ENCODE peak calls at places on chromosomes 6 and 20, in five cellular contexts. Y, F, L, E and P are unnamed samples.

GRCh38 chr6:155187096-155187495 is 76.7 kb upstream of the CLDN20 start:
- DNase-seq in L (no peak), E (no peak), F (no peak), Y (no peak), P (no peak)

GRCh38 chr6:4698901-4699659 is 77.1 kb upstream of the CDYL start:
- DNase-seq in F (no peak), Y (no peak), E (no peak), L (no peak), P (no peak)

GRCh38 chr20:48002517-48002970 is 217.3 kb upstream of the SULF2 start:
- DNase-seq in L (peak), Y (no peak), E (no peak), F (no peak), P (no peak)

GRCh38 chr6:46289865-46290264 is 119.1 kb upstream of the ENPP5 start:
- DNase-seq in E (no peak), Y (no peak), F (no peak), L (no peak), P (no peak)

GRCh38 chr6:144957236-144957937 is 672.3 kb downstream of the UTRN start:
- DNase-seq in L (no peak), E (no peak), F (no peak), Y (no peak), P (no peak)

GRCh38 chr20:24661255-24661654 is 191.8 kb downstream of the SYNDIG1 start:
- DNase-seq in Y (no peak), F (no peak), E (no peak), L (no peak), P (no peak)

GRCh38 chr6:148518371-148519156 is 175.9 kb downstream of the SASH1 start:
- DNase-seq in F (no peak), E (no peak), Y (no peak), L (no peak), P (no peak)

GRCh38 chr6:110688661-110689268 is 126.5 kb downstream of the CDK19 start:
- DNase-seq in F (no peak), L (no peak), Y (no peak), E (no peak), P (no peak)

GRCh38 chr6:10465633-10466499 is 51.0 kb upstream of the TFAP2A start:
- DNase-seq in F (peak), E (peak), Y (peak), L (no peak), P (peak)

GRCh38 chr6:5525209-5525608 is 263.9 kb downstream of the FARS2 start:
- DNase-seq in L (no peak), E (no peak), F (no peak), Y (no peak), P (no peak)

GRCh38 chr6:2450546-2450945 is 205.1 kb upstream of the GMDS start:
- DNase-seq in L (no peak), E (no peak), Y (no peak), F (no peak), P (no peak)

GRCh38 chr6:36725581-36725980 is 28.0 kb downstream of the RAB44 start:
- DNase-seq in E (no peak), L (no peak), F (no peak), Y (no peak), P (no peak)

GRCh38 chr6:156205678-156206077 is 571.5 kb upstream of the ARID1B start:
- DNase-seq in L (no peak), E (no peak), Y (no peak), F (no peak), P (no peak)

GRCh38 chr20:884983-885952 is 30.9 kb downstream of the ANGPT4 start:
- DNase-seq in E (no peak), F (peak), Y (no peak), L (no peak), P (peak)
- TF ChIP-seq ZNF274 in E (no peak), F (no peak), Y (no peak), L (no peak), P (no peak)

GRCh38 chr6:82363368-82364086 is at the start of gene TPBG:
- DNase-seq in F (peak), E (peak), Y (peak), L (no peak), P (peak)

GRCh38 chr6:82362868-82363267 is 749 bp upstream of the TPBG start:
- DNase-seq in E (no peak), L (no peak), Y (no peak), F (no peak), P (no peak)

GRCh38 chr6:82365011-82365751 is 1.6 kb downstream of the TPBG start:
- DNase-seq in E (no peak), Y (peak), F (peak), L (no peak), P (no peak)

GRCh38 chr6:82362144-82362543 is 1.5 kb upstream of the TPBG start:
- DNase-seq in L (no peak), F (no peak), Y (no peak), E (no peak), P (no peak)

DNA sequence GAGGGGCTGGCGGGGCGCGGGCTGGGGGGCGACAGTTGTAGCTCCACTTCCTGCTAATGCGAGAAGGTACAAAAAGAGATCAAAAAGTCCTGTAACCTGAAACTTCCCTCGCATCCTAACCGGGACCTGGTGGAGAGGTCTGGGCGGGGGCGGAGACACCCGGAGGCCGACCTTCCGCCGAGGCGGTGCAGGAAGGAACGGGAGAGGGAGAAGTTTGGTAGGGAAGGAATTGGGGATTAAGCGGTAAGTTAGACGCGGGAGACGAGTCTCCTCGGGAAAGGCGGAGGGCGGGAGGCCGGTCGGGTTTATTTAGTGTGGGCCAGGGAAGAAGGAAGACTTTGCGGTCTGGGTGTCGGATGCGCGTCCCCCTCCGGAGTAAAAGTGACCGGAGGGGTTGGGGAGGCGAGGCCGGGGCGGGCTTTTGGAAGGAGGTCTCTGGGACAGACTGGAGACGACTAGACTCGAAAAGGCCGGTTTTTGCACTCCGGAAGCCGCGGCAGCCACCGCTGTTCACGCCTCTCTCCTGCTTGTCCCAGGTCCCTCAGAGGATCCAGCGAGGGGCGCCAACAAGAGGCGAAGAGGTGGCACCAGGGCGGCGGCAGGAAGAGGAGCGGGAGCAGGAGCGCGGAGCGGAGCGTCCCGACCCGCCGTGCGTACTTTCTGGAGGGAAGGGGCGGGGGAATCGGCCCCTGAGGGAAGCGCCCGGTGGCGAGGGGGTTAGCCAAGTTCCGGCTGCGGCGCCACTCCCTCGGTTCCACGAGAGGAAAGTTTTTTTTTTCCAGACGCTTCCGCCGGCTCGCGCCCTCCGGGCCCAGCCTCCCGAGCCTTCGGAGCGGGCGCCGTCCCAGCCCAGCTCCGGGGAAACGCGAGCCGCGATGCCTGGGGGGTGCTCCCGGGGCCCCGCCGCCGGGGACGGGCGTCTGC is 732 bp downstream of the TPBG start:
- DNase-seq in L (no peak), F (peak), E (no peak), Y (peak), P (no peak)
- TF ChIP-seq ZNF274 in L (no peak), F (no peak), E (no peak), Y (no peak), P (no peak)

GRCh38 chr20:53757472-53757913 is 163.9 kb upstream of the ZNF217 start:
- DNase-seq in E (no peak), F (no peak), Y (no peak), L (no peak), P (no peak)
- TF ChIP-seq ZNF274 in E (no peak), F (no peak), Y (no peak), L (no peak), P (no peak)

DNA sequence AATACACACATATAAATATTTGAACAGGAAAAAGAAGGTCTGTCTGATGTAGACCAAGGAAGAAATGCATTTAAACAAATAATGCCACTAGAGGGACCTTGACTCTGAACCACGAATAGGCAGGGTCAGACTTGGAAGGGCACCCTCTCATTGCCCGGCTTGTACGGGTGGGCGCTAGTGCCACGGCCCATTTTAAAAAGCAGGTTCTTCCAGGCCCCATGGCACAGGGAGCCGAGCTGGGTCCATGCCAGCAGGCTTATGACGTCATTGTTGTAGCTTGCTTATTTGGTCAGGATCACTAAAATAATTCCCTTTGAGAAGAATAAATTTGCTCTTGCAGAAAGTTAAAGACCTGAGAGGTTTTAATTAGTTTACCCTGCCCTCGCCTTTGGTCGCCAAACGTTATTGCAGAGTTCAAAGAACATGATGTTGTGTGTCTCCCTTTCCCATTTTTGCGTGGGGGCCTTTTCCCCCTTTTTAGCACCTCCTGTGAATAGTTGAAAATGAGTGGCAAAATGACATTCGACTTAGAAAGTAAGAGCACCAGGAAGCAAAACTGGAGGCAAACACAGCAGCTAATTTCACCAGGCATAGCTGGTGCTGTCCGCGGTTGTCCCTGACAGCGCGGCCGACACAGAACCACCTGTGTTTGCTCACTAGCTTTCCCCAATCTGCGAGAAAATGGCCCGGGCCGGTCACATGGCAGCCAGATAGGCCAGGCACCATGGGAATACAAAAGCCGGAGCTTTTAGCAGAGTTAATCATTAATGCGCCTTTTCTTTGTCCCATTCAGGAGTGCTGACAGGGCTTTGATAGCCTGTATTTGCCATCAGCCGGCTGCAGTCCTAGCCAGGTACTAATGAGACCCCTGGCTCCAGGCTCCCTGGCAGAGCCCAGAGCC is 93.8 kb downstream of the FOXA2 start:
- DNase-seq in L (no peak), Y (no peak), F (peak), E (peak), P (no peak)
- TF ChIP-seq ZNF274 in L (no peak), Y (no peak), F (no peak), E (peak), P (no peak)

GRCh38 chr6:166542580-166542912 is 43.9 kb downstream of the RAMACL start:
- DNase-seq in E (no peak), Y (no peak), L (no peak), F (no peak), P (no peak)
- TF ChIP-seq ZNF274 in E (no peak), Y (no peak), L (no peak), F (no peak), P (no peak)

DNA sequence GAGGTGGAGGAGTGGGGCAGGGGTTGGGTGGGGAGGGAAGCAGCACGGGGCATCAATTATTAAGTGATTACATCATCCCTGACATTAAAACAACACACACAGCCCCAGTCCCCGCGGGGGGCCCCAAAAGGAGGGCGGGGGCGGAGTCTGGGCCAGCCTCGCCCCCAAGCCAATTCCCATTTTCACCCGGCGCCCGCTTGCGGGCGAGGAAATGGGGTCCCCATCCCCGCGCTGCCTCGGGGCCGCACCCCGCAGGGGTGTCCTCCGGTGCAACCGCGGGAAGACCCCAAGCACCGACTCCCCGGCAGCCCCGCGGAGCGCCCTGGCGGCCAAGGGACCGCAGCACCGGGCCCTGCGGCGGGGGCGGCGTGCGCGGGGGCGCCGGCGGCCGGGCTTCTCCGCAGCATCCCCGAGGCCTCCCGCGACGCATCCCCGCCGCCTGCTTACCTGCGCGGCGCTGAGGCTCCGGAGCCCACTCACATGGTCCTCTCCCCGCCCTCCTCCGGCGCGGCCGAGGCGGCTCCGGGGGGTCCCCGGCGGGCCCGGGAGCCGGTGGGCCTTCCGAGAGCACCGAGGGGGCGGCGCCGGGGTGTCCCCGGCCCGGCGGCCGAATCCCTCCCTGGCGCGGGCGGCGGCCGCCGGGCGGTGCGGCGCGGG is 603 bp downstream of the FYN start:
- DNase-seq in F (peak), L (no peak), Y (no peak), E (no peak), P (no peak)
- TF ChIP-seq ZNF274 in F (no peak), L (no peak), Y (no peak), E (no peak), P (no peak)

GRCh38 chr20:19897891-19898290 is 119.3 kb upstream of the NAA20 start:
- DNase-seq in L (no peak), E (no peak), Y (no peak), F (no peak), P (no peak)
- TF ChIP-seq ZNF274 in L (no peak), E (no peak), Y (no peak), F (no peak), P (no peak)

DNA sequence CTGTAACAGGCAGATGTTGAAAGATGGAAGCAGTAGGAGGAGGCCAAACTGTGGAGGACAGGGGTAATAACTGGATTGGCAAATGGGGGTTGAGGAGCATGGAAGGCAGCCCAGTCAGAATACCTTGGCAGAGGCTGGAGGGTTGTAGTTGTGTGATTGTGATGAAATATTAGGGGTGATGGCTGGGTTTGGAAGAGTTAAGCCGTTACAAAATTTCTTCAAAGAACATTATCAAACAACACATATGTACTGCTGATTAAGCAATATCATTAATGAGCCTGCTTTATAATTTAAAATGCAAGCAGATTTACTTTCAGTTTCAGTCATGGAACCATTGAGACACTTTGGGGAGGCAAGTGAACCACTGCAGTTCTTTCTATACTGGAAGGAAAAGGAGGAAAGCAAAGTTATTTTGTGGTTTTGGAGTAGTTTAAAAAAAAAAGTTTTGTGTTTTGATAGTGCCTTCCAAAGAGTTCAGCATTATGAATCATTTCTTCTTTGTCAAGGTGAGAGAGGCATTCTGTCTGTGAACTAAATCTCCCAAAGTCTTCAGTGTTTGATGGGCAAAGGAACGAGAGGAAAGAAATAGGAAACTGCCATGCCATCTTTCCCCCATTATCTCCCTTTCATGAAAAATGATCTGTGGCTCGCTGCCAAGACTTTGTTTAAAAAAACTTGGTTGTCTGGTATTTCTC is 20.7 kb downstream of the FOXO3 start:
- DNase-seq in F (no peak), E (no peak), L (no peak), Y (no peak), P (no peak)
- TF ChIP-seq ZNF274 in F (no peak), E (no peak), L (no peak), Y (no peak), P (no peak)

DNA sequence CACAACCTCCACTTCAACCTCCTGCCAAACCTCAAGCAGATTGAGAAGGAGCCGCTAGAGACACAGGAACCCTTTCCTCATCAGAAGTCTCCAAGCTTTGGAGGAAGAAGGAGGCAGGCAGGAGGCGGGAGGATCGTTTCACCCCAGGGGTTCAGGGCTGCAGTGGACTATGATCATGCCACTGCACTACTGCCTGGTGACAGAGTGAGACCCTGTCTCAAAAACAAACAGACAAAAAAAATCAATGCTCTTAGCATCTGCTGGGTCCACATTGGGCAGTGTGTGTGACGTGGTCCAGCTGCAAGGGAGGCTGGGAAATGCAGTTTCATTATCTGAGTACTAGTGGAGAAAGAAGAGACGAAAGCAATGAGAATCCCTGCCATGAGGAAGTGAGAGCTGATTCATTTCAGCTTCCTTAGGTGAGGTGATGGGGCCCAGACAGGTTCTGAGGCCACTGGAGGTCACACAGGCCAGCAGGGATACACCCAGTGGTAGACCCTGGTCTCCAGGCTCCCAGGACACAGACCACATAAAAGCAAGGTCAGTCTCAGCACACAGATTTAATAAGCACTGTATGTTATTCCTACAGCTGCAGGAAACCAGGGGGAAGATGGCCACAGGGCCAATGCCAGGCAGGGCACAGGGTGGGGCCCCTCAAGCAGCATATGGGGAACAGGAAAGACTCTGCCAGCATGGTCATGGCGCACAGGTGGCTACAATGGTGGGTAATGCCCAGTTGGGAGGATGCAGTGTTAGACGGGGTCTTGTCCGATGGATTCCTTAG is 4.3 kb downstream of the GFRA4 start:
- DNase-seq in E (peak), Y (no peak), L (peak), F (no peak), P (no peak)
- TF ChIP-seq ZNF274 in E (peak), Y (no peak), L (no peak), F (no peak), P (no peak)